ENCODE peak calls at places on chromosome 6, in eight cellular contexts. One of them, this sample, is unnamed.

GRCh38 chr6:28771401-28772267 is 152.2 kb downstream of the TRIM27 start:
- DNase-seq in AG10803: no peak
- DNase-seq in HCT116: no peak
- DNase-seq in heart right ventricle: no peak
- DNase-seq in astrocyte of the spinal cord: no peak
- DNase-seq in HL-60: no peak
- DNase-seq in pancreas: no peak
- DNase-seq in fibroblast of lung: no peak
- DNase-seq in this sample: no peak

GRCh38 chr6:161354956-161355355 is 81.1 kb upstream of the AGPAT4 start:
- DNase-seq in AG10803: no peak
- DNase-seq in HCT116: no peak
- DNase-seq in heart right ventricle: no peak
- DNase-seq in astrocyte of the spinal cord: no peak
- DNase-seq in HL-60: no peak
- DNase-seq in pancreas: no peak
- DNase-seq in fibroblast of lung: no peak
- DNase-seq in this sample: no peak

GRCh38 chr6:134379599-134379998 is 61.7 kb upstream of the SGK1 start:
- DNase-seq in AG10803: no peak
- DNase-seq in HCT116: no peak
- DNase-seq in heart right ventricle: no peak
- DNase-seq in astrocyte of the spinal cord: no peak
- DNase-seq in HL-60: no peak
- DNase-seq in pancreas: no peak
- DNase-seq in fibroblast of lung: no peak
- DNase-seq in this sample: no peak

GRCh38 chr6:131400054-131400781 is 172.8 kb upstream of the ARG1 start:
- DNase-seq in AG10803: peak
- DNase-seq in HCT116: peak
- DNase-seq in heart right ventricle: no peak
- DNase-seq in astrocyte of the spinal cord: peak
- DNase-seq in HL-60: no peak
- DNase-seq in pancreas: no peak
- DNase-seq in fibroblast of lung: peak
- DNase-seq in this sample: peak

GRCh38 chr6:90663873-90664272 is 77.0 kb upstream of the MAP3K7 start:
- DNase-seq in AG10803: no peak
- DNase-seq in HCT116: peak
- DNase-seq in heart right ventricle: no peak
- DNase-seq in astrocyte of the spinal cord: no peak
- DNase-seq in HL-60: no peak
- DNase-seq in pancreas: no peak
- DNase-seq in fibroblast of lung: no peak
- DNase-seq in this sample: no peak

GRCh38 chr6:41846666-41847237 is 48.4 kb downstream of the USP49 start:
- DNase-seq in AG10803: peak
- DNase-seq in HCT116: peak
- DNase-seq in heart right ventricle: peak
- DNase-seq in astrocyte of the spinal cord: peak
- DNase-seq in HL-60: peak
- DNase-seq in pancreas: peak
- DNase-seq in fibroblast of lung: peak
- DNase-seq in this sample: peak

GRCh38 chr6:37109714-37110454 is 60.1 kb upstream of the PIM1 start:
- DNase-seq in AG10803: no peak
- DNase-seq in HCT116: no peak
- DNase-seq in heart right ventricle: no peak
- DNase-seq in astrocyte of the spinal cord: no peak
- DNase-seq in HL-60: no peak
- DNase-seq in pancreas: no peak
- DNase-seq in fibroblast of lung: no peak
- DNase-seq in this sample: no peak

GRCh38 chr6:25050356-25050755 is 114.6 kb upstream of the RIPOR2 start:
- DNase-seq in AG10803: peak
- DNase-seq in HCT116: no peak
- DNase-seq in heart right ventricle: no peak
- DNase-seq in astrocyte of the spinal cord: peak
- DNase-seq in HL-60: peak
- DNase-seq in pancreas: no peak
- DNase-seq in fibroblast of lung: peak
- DNase-seq in this sample: peak

GRCh38 chr6:5866547-5867051 is 140.1 kb downstream of the NRN1 start:
- DNase-seq in AG10803: peak
- DNase-seq in HCT116: no peak
- DNase-seq in heart right ventricle: no peak
- DNase-seq in astrocyte of the spinal cord: peak
- DNase-seq in HL-60: no peak
- DNase-seq in pancreas: no peak
- DNase-seq in fibroblast of lung: peak
- DNase-seq in this sample: peak

GRCh38 chr6:89071036-89071435 is 9.5 kb upstream of the PNRC1 start:
- DNase-seq in AG10803: no peak
- DNase-seq in HCT116: no peak
- DNase-seq in heart right ventricle: no peak
- DNase-seq in astrocyte of the spinal cord: no peak
- DNase-seq in HL-60: no peak
- DNase-seq in pancreas: no peak
- DNase-seq in fibroblast of lung: no peak
- DNase-seq in this sample: no peak

GRCh38 chr6:108627692-108628565 is 67.2 kb downstream of the FOXO3 start:
- DNase-seq in AG10803: no peak
- DNase-seq in HCT116: no peak
- DNase-seq in heart right ventricle: no peak
- DNase-seq in astrocyte of the spinal cord: peak
- DNase-seq in HL-60: no peak
- DNase-seq in pancreas: no peak
- DNase-seq in fibroblast of lung: peak
- DNase-seq in this sample: peak

GRCh38 chr6:63643862-63644261 is 8.3 kb downstream of the PHF3 start:
- DNase-seq in AG10803: peak
- DNase-seq in HCT116: no peak
- DNase-seq in heart right ventricle: no peak
- DNase-seq in astrocyte of the spinal cord: peak
- DNase-seq in HL-60: peak
- DNase-seq in pancreas: no peak
- DNase-seq in fibroblast of lung: peak
- DNase-seq in this sample: no peak

GRCh38 chr6:4637691-4638433 is 138.3 kb upstream of the CDYL start:
- DNase-seq in AG10803: peak
- DNase-seq in HCT116: peak
- DNase-seq in heart right ventricle: no peak
- DNase-seq in astrocyte of the spinal cord: peak
- DNase-seq in HL-60: no peak
- DNase-seq in pancreas: no peak
- DNase-seq in fibroblast of lung: peak
- DNase-seq in this sample: peak

GRCh38 chr6:14542670-14543366 is 425.2 kb downstream of the CD83 start:
- DNase-seq in AG10803: peak
- DNase-seq in HCT116: peak
- DNase-seq in heart right ventricle: no peak
- DNase-seq in astrocyte of the spinal cord: peak
- DNase-seq in HL-60: no peak
- DNase-seq in pancreas: no peak
- DNase-seq in fibroblast of lung: peak
- DNase-seq in this sample: peak

GRCh38 chr6:120083186-120083585 is 733.6 kb upstream of the MAN1A1 start:
- DNase-seq in AG10803: no peak
- DNase-seq in HCT116: no peak
- DNase-seq in heart right ventricle: no peak
- DNase-seq in astrocyte of the spinal cord: no peak
- DNase-seq in HL-60: peak
- DNase-seq in pancreas: no peak
- DNase-seq in fibroblast of lung: no peak
- DNase-seq in this sample: no peak

GRCh38 chr6:110140650-110141049 is 38.8 kb downstream of the WASF1 start:
- DNase-seq in AG10803: peak
- DNase-seq in HCT116: peak
- DNase-seq in heart right ventricle: no peak
- DNase-seq in astrocyte of the spinal cord: peak
- DNase-seq in HL-60: no peak
- DNase-seq in pancreas: no peak
- DNase-seq in fibroblast of lung: peak
- DNase-seq in this sample: peak

GRCh38 chr6:134908906-134909516 is 40.9 kb downstream of the ALDH8A1 start:
- DNase-seq in AG10803: peak
- DNase-seq in HCT116: peak
- DNase-seq in heart right ventricle: peak
- DNase-seq in astrocyte of the spinal cord: peak
- DNase-seq in HL-60: no peak
- DNase-seq in pancreas: peak
- DNase-seq in fibroblast of lung: peak
- DNase-seq in this sample: peak

GRCh38 chr6:9537381-9537780 is 877.5 kb downstream of the TFAP2A start:
- DNase-seq in AG10803: peak
- DNase-seq in HCT116: no peak
- DNase-seq in heart right ventricle: no peak
- DNase-seq in astrocyte of the spinal cord: peak
- DNase-seq in HL-60: no peak
- DNase-seq in pancreas: no peak
- DNase-seq in fibroblast of lung: peak
- DNase-seq in this sample: peak

GRCh38 chr6:33313709-33314514 is at the start of gene TAPBP:
- DNase-seq in AG10803: peak
- DNase-seq in HCT116: no peak
- DNase-seq in heart right ventricle: peak
- DNase-seq in astrocyte of the spinal cord: peak
- DNase-seq in HL-60: peak
- DNase-seq in pancreas: peak
- DNase-seq in fibroblast of lung: peak
- DNase-seq in this sample: peak

GRCh38 chr6:33314515-33314942 is 651 bp upstream of the TAPBP start:
- DNase-seq in AG10803: peak
- DNase-seq in HCT116: no peak
- DNase-seq in heart right ventricle: peak
- DNase-seq in astrocyte of the spinal cord: peak
- DNase-seq in HL-60: peak
- DNase-seq in pancreas: peak
- DNase-seq in fibroblast of lung: peak
- DNase-seq in this sample: peak

GRCh38 chr6:33314943-33315752 is 1.3 kb upstream of the TAPBP start:
- DNase-seq in AG10803: no peak
- DNase-seq in HCT116: no peak
- DNase-seq in heart right ventricle: peak
- DNase-seq in astrocyte of the spinal cord: peak
- DNase-seq in HL-60: no peak
- DNase-seq in pancreas: peak
- DNase-seq in fibroblast of lung: no peak
- DNase-seq in this sample: no peak

GRCh38 chr6:33313105-33313708 is 671 bp downstream of the TAPBP start:
- DNase-seq in AG10803: no peak
- DNase-seq in HCT116: no peak
- DNase-seq in heart right ventricle: peak
- DNase-seq in astrocyte of the spinal cord: peak
- DNase-seq in HL-60: peak
- DNase-seq in pancreas: peak
- DNase-seq in fibroblast of lung: peak
- DNase-seq in this sample: no peak

GRCh38 chr6:33312361-33313104 is 1.3 kb downstream of the TAPBP start:
- DNase-seq in AG10803: peak
- DNase-seq in HCT116: peak
- DNase-seq in heart right ventricle: peak
- DNase-seq in astrocyte of the spinal cord: peak
- DNase-seq in HL-60: peak
- DNase-seq in pancreas: peak
- DNase-seq in fibroblast of lung: peak
- DNase-seq in this sample: peak
- H3K4me3 ChIP-seq in AG10803: peak
- H3K4me3 ChIP-seq in HCT116: peak
- H3K4me3 ChIP-seq in heart right ventricle: peak
- H3K4me3 ChIP-seq in astrocyte of the spinal cord: peak
- H3K4me3 ChIP-seq in HL-60: peak
- H3K4me3 ChIP-seq in pancreas: peak
- H3K4me3 ChIP-seq in fibroblast of lung: peak
- H3K4me3 ChIP-seq in this sample: peak

DNA sequence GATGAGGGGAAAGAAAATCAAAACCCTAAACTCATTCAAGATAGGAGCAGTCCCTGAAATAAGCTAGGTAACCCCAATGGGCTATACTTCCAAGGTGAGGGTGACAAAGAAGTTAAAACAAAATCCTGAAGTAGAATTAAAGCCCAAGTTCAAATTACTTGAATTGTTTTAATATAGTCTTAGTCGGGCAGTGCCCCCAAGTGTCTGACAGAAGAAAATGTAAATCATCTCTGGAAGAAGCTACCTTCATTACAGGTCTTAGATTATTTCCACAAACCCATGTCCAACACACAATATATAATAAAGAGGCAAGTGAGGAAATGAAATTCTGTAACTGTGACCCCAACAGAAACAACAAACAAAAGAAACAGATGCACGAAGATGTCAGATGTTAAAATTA is 36.8 kb upstream of the L3MBTL3 start:
- DNase-seq in AG10803: no peak
- DNase-seq in HCT116: peak
- DNase-seq in heart right ventricle: no peak
- DNase-seq in astrocyte of the spinal cord: peak
- DNase-seq in HL-60: no peak
- DNase-seq in pancreas: no peak
- DNase-seq in fibroblast of lung: no peak
- DNase-seq in this sample: peak
- TF ChIP-seq CTCF in AG10803: no peak
- TF ChIP-seq CTCF in HCT116: peak
- TF ChIP-seq CTCF in heart right ventricle: no peak
- TF ChIP-seq CTCF in astrocyte of the spinal cord: no peak
- TF ChIP-seq CTCF in HL-60: no peak
- TF ChIP-seq CTCF in pancreas: no peak
- TF ChIP-seq CTCF in fibroblast of lung: peak
- TF ChIP-seq CTCF in this sample: no peak

GRCh38 chr6:30100585-30101422 is 12.1 kb downstream of the TRIM31 start:
- DNase-seq in AG10803: no peak
- DNase-seq in HCT116: no peak
- DNase-seq in heart right ventricle: peak
- DNase-seq in astrocyte of the spinal cord: no peak
- DNase-seq in HL-60: no peak
- DNase-seq in pancreas: peak
- DNase-seq in fibroblast of lung: no peak
- DNase-seq in this sample: no peak
- H3K4me3 ChIP-seq in AG10803: peak
- H3K4me3 ChIP-seq in HCT116: peak
- H3K4me3 ChIP-seq in heart right ventricle: peak
- H3K4me3 ChIP-seq in astrocyte of the spinal cord: no peak
- H3K4me3 ChIP-seq in HL-60: peak
- H3K4me3 ChIP-seq in pancreas: peak
- H3K4me3 ChIP-seq in fibroblast of lung: no peak
- H3K4me3 ChIP-seq in this sample: peak

DNA sequence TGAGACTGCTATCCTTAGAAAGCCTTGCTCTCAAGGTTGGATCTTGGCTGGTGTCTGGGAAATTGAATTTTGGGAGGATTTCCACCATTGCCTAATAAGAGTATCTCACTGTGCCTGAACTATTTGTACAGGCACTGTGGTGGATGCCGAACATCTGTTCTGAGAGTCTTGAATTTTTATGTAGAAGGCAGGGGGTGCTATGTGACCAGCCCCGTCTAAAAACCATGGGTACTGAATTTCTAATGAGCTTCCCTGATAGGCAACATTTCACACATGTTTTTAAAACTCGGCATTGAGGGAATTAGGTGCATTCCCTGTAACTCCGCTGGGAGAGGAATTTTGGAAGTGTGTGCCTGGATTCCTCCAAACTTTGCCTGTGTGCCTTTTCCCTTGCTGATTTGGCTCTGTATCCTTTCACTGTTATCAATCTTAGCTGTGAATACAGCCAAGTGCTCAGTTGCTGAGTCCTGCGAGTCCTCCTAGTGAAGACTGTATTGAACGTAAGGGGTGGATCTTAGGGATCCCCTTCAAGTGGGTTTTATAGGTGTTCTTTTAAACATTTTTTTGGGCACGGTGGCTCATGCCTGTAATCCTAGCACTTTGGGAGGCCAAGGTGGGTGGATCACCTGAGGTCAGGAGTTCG is 27.6 kb upstream of the SCAF8 start:
- DNase-seq in AG10803: no peak
- DNase-seq in HCT116: no peak
- DNase-seq in heart right ventricle: no peak
- DNase-seq in astrocyte of the spinal cord: no peak
- DNase-seq in HL-60: peak
- DNase-seq in pancreas: no peak
- DNase-seq in fibroblast of lung: no peak
- DNase-seq in this sample: peak
- TF ChIP-seq CTCF in AG10803: no peak
- TF ChIP-seq CTCF in HCT116: peak
- TF ChIP-seq CTCF in heart right ventricle: peak
- TF ChIP-seq CTCF in astrocyte of the spinal cord: no peak
- TF ChIP-seq CTCF in HL-60: no peak
- TF ChIP-seq CTCF in pancreas: no peak
- TF ChIP-seq CTCF in fibroblast of lung: no peak
- TF ChIP-seq CTCF in this sample: peak

This sample was measured in fibroblast of the aortic adventitia.